ENCODE peak calls at places on chromosomes 3 and 15, in six cellular contexts. U is lower lobe of right lung, H is Peyer's patch, S is H54, M is GM03348, O is NCI-H187 treated with DMSO at 0.1 percent for 48 hours. N is an unnamed sample.

GRCh38 chr15:90582553-90582952 is 52.8 kb downstream of the CRTC3 start:
- DNase-seq in U (no peak), H (no peak), S (no peak), M (no peak), O (no peak), N (no peak)

GRCh38 chr15:65666257-65666656 is 44.5 kb downstream of the SLC24A1 start:
- DNase-seq in U (no peak), H (no peak), S (no peak), M (no peak), O (no peak), N (no peak)

GRCh38 chr3:131708216-131708615 is 205.4 kb upstream of the MRPL3 start:
- DNase-seq in U (no peak), H (no peak), S (no peak), M (peak; percentile 55), O (no peak), N (no peak)

GRCh38 chr3:142595951-142596725 is at the start of gene PLS1:
- DNase-seq in U (peak; percentile 89), H (peak; percentile 71), S (peak; percentile 58), M (peak; percentile 96), O (peak; percentile 69), N (peak; percentile 87)

GRCh38 chr3:125062904-125063618 is 7.3 kb upstream of the HEG1 start:
- DNase-seq in U (no peak), H (no peak), S (peak; percentile 88), M (peak; percentile 87), O (no peak), N (no peak)

GRCh38 chr3:110562621-110563020 is 509.0 kb upstream of the NECTIN3 start:
- DNase-seq in U (no peak), H (no peak), S (no peak), M (no peak), O (no peak), N (no peak)

GRCh38 chr3:117104792-117105191 is 395.2 kb downstream of the TUSC7 start:
- DNase-seq in U (no peak), H (no peak), S (no peak), M (no peak), O (no peak), N (no peak)

GRCh38 chr15:26781816-26782215 is 8.9 kb upstream of the GABRB3 start:
- DNase-seq in U (no peak), H (no peak), S (no peak), M (no peak), O (no peak), N (no peak)

GRCh38 chr3:127137113-127137512 is 55.8 kb upstream of the PRR23E start:
- DNase-seq in U (no peak), H (no peak), S (no peak), M (no peak), O (no peak), N (no peak)

GRCh38 chr3:114706591-114707224 is 412.9 kb downstream of the TIGIT start:
- DNase-seq in U (no peak), H (no peak), S (peak; percentile 16), M (peak; percentile 10), O (no peak), N (no peak)

GRCh38 chr15:96716100-96716499 is 385.6 kb downstream of the NR2F2 start:
- DNase-seq in U (no peak), H (no peak), S (no peak), M (no peak), O (no peak), N (no peak)

GRCh38 chr15:56327721-56328502 is 37.3 kb upstream of the TEX9 start:
- DNase-seq in U (no peak), H (no peak), S (no peak), M (no peak), O (no peak), N (no peak)